ENCODE peak calls at places on chromosome 21, in nine cellular contexts. One of them, this sample, is unnamed.
A peak's percentile ranks its signal among the peaks of the same experiment; 100 is the strongest.

GRCh38 chr21:31730687-31731111 is 1.2 kb downstream of the SCAF4 start:
- DNase-seq in WERI-Rb-1: peak; percentile 52
- DNase-seq in CD8-positive, alpha-beta memory T cell: no peak
- DNase-seq in esophagus muscularis mucosa: no peak
- DNase-seq in neural progenitor cell: peak; percentile 89
- DNase-seq in cardiac muscle cell: no peak
- DNase-seq in ovary: no peak
- DNase-seq in OCI-LY7: peak; percentile 19
- DNase-seq in body of pancreas: peak; percentile 12
- DNase-seq in this sample: no peak

GRCh38 chr21:37821791-37822450 is 94.3 kb downstream of the KCNJ6 start:
- DNase-seq in WERI-Rb-1: no peak
- DNase-seq in CD8-positive, alpha-beta memory T cell: no peak
- DNase-seq in esophagus muscularis mucosa: no peak
- DNase-seq in neural progenitor cell: no peak
- DNase-seq in cardiac muscle cell: no peak
- DNase-seq in ovary: no peak
- DNase-seq in OCI-LY7: no peak
- DNase-seq in body of pancreas: no peak
- DNase-seq in this sample: no peak

GRCh38 chr21:36695671-36696389 is 3.1 kb upstream of the SIM2 start:
- DNase-seq in WERI-Rb-1: peak; percentile 75
- DNase-seq in CD8-positive, alpha-beta memory T cell: no peak
- DNase-seq in esophagus muscularis mucosa: no peak
- DNase-seq in neural progenitor cell: peak; percentile 74
- DNase-seq in cardiac muscle cell: no peak
- DNase-seq in ovary: no peak
- DNase-seq in OCI-LY7: no peak
- DNase-seq in body of pancreas: no peak
- DNase-seq in this sample: no peak

GRCh38 chr21:39016740-39017315 is 166.4 kb downstream of the PSMG1 start:
- DNase-seq in WERI-Rb-1: no peak
- DNase-seq in CD8-positive, alpha-beta memory T cell: no peak
- DNase-seq in esophagus muscularis mucosa: no peak
- DNase-seq in neural progenitor cell: no peak
- DNase-seq in cardiac muscle cell: no peak
- DNase-seq in ovary: no peak
- DNase-seq in OCI-LY7: peak; percentile 85
- DNase-seq in body of pancreas: peak; percentile 64
- DNase-seq in this sample: peak; percentile 87

GRCh38 chr21:17732306-17732705 is 86.8 kb downstream of the C21orf91 start:
- DNase-seq in WERI-Rb-1: no peak
- DNase-seq in CD8-positive, alpha-beta memory T cell: no peak
- DNase-seq in esophagus muscularis mucosa: no peak
- DNase-seq in neural progenitor cell: no peak
- DNase-seq in cardiac muscle cell: no peak
- DNase-seq in ovary: no peak
- DNase-seq in OCI-LY7: no peak
- DNase-seq in body of pancreas: no peak
- DNase-seq in this sample: no peak

GRCh38 chr21:15060776-15061175 is 4.0 kb downstream of the NRIP1 start:
- DNase-seq in WERI-Rb-1: no peak
- DNase-seq in CD8-positive, alpha-beta memory T cell: no peak
- DNase-seq in esophagus muscularis mucosa: no peak
- DNase-seq in neural progenitor cell: no peak
- DNase-seq in cardiac muscle cell: no peak
- DNase-seq in ovary: no peak
- DNase-seq in OCI-LY7: no peak
- DNase-seq in body of pancreas: no peak
- DNase-seq in this sample: no peak

GRCh38 chr21:28063241-28063640 is 929.4 kb downstream of the LTN1 start:
- DNase-seq in WERI-Rb-1: no peak
- DNase-seq in CD8-positive, alpha-beta memory T cell: no peak
- DNase-seq in esophagus muscularis mucosa: no peak
- DNase-seq in neural progenitor cell: no peak
- DNase-seq in cardiac muscle cell: no peak
- DNase-seq in ovary: no peak
- DNase-seq in OCI-LY7: peak; percentile 43
- DNase-seq in body of pancreas: no peak
- DNase-seq in this sample: no peak

GRCh38 chr21:39314155-39315027 is 959 bp upstream of the BRWD1 start:
- DNase-seq in WERI-Rb-1: no peak
- DNase-seq in CD8-positive, alpha-beta memory T cell: peak; percentile 26
- DNase-seq in esophagus muscularis mucosa: no peak
- DNase-seq in neural progenitor cell: no peak
- DNase-seq in cardiac muscle cell: peak; percentile 73
- DNase-seq in ovary: no peak
- DNase-seq in OCI-LY7: peak; percentile 73
- DNase-seq in body of pancreas: peak; percentile 46
- DNase-seq in this sample: no peak

GRCh38 chr21:16420086-16420724 is 690.4 kb downstream of the USP25 start:
- DNase-seq in WERI-Rb-1: no peak
- DNase-seq in CD8-positive, alpha-beta memory T cell: no peak
- DNase-seq in esophagus muscularis mucosa: no peak
- DNase-seq in neural progenitor cell: no peak
- DNase-seq in cardiac muscle cell: peak; percentile 89
- DNase-seq in ovary: peak; percentile 53
- DNase-seq in OCI-LY7: no peak
- DNase-seq in body of pancreas: peak; percentile 48
- DNase-seq in this sample: no peak

GRCh38 chr21:46376231-46376628 is 52.3 kb downstream of the PCNT start:
- DNase-seq in WERI-Rb-1: no peak
- DNase-seq in CD8-positive, alpha-beta memory T cell: no peak
- DNase-seq in esophagus muscularis mucosa: no peak
- DNase-seq in neural progenitor cell: no peak
- DNase-seq in cardiac muscle cell: no peak
- DNase-seq in ovary: no peak
- DNase-seq in OCI-LY7: no peak
- DNase-seq in body of pancreas: no peak
- DNase-seq in this sample: no peak
- H3K4me3 ChIP-seq in WERI-Rb-1: no peak overlapping the region
- H3K4me3 ChIP-seq in CD8-positive, alpha-beta memory T cell: no peak overlapping the region
- H3K4me3 ChIP-seq in esophagus muscularis mucosa: no peak overlapping the region
- H3K4me3 ChIP-seq in neural progenitor cell: no peak overlapping the region
- H3K4me3 ChIP-seq in cardiac muscle cell: no peak overlapping the region
- H3K4me3 ChIP-seq in ovary: no peak overlapping the region
- H3K4me3 ChIP-seq in OCI-LY7: no peak overlapping the region
- H3K4me3 ChIP-seq in body of pancreas: no peak overlapping the region
- H3K4me3 ChIP-seq in this sample: no peak overlapping the region

DNA sequence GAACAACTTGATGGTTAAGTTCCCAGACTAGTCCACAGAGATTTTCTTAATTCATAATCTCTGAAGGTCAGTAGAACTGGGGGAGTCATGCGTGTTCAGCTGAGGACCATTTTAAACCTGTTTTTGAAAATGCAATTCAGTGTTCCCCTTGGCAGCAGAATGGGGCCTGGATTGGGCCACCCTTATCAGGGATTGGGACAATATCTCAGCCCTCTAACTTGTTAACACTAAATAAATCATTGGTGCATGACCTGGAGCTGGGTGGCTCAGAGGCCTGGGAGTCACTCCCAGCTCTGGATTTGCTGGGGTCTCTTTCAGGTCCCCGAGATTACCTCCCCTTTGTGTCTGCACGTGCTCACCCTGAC is 55.3 kb downstream of the MRPS6 start:
- DNase-seq in WERI-Rb-1: no peak
- DNase-seq in CD8-positive, alpha-beta memory T cell: no peak
- DNase-seq in esophagus muscularis mucosa: no peak
- DNase-seq in neural progenitor cell: no peak
- DNase-seq in cardiac muscle cell: no peak
- DNase-seq in ovary: no peak
- DNase-seq in OCI-LY7: no peak
- DNase-seq in body of pancreas: no peak
- DNase-seq in this sample: no peak
- H3K4me3 ChIP-seq in WERI-Rb-1: no peak overlapping the region
- H3K4me3 ChIP-seq in CD8-positive, alpha-beta memory T cell: no peak overlapping the region
- H3K4me3 ChIP-seq in esophagus muscularis mucosa: no peak overlapping the region
- H3K4me3 ChIP-seq in neural progenitor cell: no peak overlapping the region
- H3K4me3 ChIP-seq in cardiac muscle cell: no peak overlapping the region
- H3K4me3 ChIP-seq in ovary: no peak overlapping the region
- H3K4me3 ChIP-seq in OCI-LY7: no peak overlapping the region
- H3K4me3 ChIP-seq in body of pancreas: no peak overlapping the region
- H3K4me3 ChIP-seq in this sample: no peak overlapping the region

DNA sequence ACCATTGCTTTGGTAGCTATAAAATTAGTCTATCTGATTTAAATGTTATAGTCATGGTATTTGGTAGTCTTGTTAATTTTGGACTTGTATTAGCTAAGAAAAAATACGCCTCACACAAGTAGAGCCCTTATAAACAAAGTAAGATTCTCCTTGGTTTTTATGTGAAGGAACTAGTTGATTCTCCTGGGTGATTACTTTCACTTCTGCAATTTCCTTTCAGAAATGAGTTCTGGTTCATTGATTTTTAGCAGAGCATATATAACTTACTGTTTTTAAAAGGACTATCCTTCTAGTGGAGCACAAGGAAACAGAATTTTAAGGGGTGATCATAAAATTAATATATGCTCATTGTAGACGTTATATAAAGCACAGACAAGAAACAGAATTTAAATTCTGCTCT is 120.1 kb downstream of the BACH1 start:
- DNase-seq in WERI-Rb-1: no peak
- DNase-seq in CD8-positive, alpha-beta memory T cell: no peak
- DNase-seq in esophagus muscularis mucosa: no peak
- DNase-seq in neural progenitor cell: no peak
- DNase-seq in cardiac muscle cell: no peak
- DNase-seq in ovary: no peak
- DNase-seq in OCI-LY7: peak; percentile 60
- DNase-seq in body of pancreas: no peak
- DNase-seq in this sample: no peak
- H3K4me3 ChIP-seq in WERI-Rb-1: no peak overlapping the region
- H3K4me3 ChIP-seq in CD8-positive, alpha-beta memory T cell: no peak overlapping the region
- H3K4me3 ChIP-seq in esophagus muscularis mucosa: no peak overlapping the region
- H3K4me3 ChIP-seq in neural progenitor cell: no peak overlapping the region
- H3K4me3 ChIP-seq in cardiac muscle cell: no peak overlapping the region
- H3K4me3 ChIP-seq in ovary: no peak overlapping the region
- H3K4me3 ChIP-seq in OCI-LY7: no peak overlapping the region
- H3K4me3 ChIP-seq in body of pancreas: no peak overlapping the region
- H3K4me3 ChIP-seq in this sample: no peak overlapping the region

DNA sequence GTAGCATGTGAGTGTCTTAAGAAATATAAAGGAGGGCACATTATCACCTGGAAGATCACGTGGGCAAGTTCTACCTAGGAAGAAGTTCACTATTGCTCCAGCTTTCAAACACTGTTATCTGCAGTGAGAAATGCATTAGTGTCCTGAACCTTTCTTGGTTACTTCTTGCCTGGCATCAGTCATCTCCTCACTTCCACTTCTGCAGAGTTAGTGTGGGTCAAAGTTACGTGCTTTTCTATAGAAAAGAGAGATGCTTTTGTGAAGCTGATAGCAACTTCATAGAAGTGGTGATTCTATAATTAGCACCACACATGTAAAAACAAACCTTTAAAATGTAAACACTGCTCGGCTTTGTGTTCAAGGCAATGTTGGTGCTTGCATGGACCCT is 57.2 kb downstream of the MRPS6 start:
- DNase-seq in WERI-Rb-1: no peak
- DNase-seq in CD8-positive, alpha-beta memory T cell: no peak
- DNase-seq in esophagus muscularis mucosa: peak; percentile 31
- DNase-seq in neural progenitor cell: no peak
- DNase-seq in cardiac muscle cell: no peak
- DNase-seq in ovary: no peak
- DNase-seq in OCI-LY7: no peak
- DNase-seq in body of pancreas: no peak
- DNase-seq in this sample: no peak
- H3K4me3 ChIP-seq in WERI-Rb-1: no peak overlapping the region
- H3K4me3 ChIP-seq in CD8-positive, alpha-beta memory T cell: no peak overlapping the region
- H3K4me3 ChIP-seq in esophagus muscularis mucosa: no peak overlapping the region
- H3K4me3 ChIP-seq in neural progenitor cell: no peak overlapping the region
- H3K4me3 ChIP-seq in cardiac muscle cell: no peak overlapping the region
- H3K4me3 ChIP-seq in ovary: no peak overlapping the region
- H3K4me3 ChIP-seq in OCI-LY7: no peak overlapping the region
- H3K4me3 ChIP-seq in body of pancreas: no peak overlapping the region
- H3K4me3 ChIP-seq in this sample: no peak overlapping the region

DNA sequence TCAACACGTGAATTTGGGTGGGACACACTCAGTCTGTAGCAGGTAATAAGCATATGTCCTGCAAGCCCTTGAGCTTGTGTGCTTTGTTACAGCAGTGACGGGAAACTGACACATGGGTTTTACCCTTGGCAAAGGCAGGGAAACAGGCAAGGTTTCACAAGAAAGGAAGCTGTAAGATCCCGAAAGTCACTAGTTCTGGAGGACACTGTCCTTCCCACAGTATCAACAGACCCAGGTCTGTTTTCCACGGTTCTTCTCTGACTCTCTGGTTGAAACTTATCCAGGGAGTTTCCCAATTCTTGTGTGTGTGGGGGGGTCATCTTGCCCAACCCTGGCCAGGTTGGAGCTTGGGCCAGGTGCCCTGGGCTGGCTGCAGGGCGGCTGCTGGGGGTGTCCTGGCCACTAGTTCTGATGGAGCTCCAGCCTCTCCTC is 29.3 kb upstream of the ZBTB21 start:
- DNase-seq in WERI-Rb-1: no peak
- DNase-seq in CD8-positive, alpha-beta memory T cell: no peak
- DNase-seq in esophagus muscularis mucosa: no peak
- DNase-seq in neural progenitor cell: no peak
- DNase-seq in cardiac muscle cell: peak; percentile 64
- DNase-seq in ovary: no peak
- DNase-seq in OCI-LY7: no peak
- DNase-seq in body of pancreas: peak; percentile 68
- DNase-seq in this sample: no peak
- H3K4me3 ChIP-seq in WERI-Rb-1: no peak overlapping the region
- H3K4me3 ChIP-seq in CD8-positive, alpha-beta memory T cell: no peak overlapping the region
- H3K4me3 ChIP-seq in esophagus muscularis mucosa: no peak overlapping the region
- H3K4me3 ChIP-seq in neural progenitor cell: no peak overlapping the region
- H3K4me3 ChIP-seq in cardiac muscle cell: no peak overlapping the region
- H3K4me3 ChIP-seq in ovary: no peak overlapping the region
- H3K4me3 ChIP-seq in OCI-LY7: no peak overlapping the region
- H3K4me3 ChIP-seq in body of pancreas: no peak overlapping the region
- H3K4me3 ChIP-seq in this sample: no peak overlapping the region